ENCODE peak calls at places on chromosome 2, in eight cellular contexts. F is CD8-positive, alpha-beta memory T cell; X is lower lobe of right lung; C is IMR-90; U is transverse colon; B is uterus; D is fibroblast of lung; N is CD8-positive, alpha-beta T cell. O is an unnamed sample. For H3K4me1, the result is how much of the 10 kb centered on the place peaks cover.

GRCh38 chr2:41735446-41735845 is 312.4 kb upstream of the PKDCC start:
- DNase-seq in F (no peak), X (no peak), C (no peak), U (no peak), B (no peak), D (no peak), N (no peak), O (no peak)

GRCh38 chr2:108936076-108936867 is 52.7 kb downstream of the EDAR start:
- DNase-seq in F (no peak), X (no peak), C (no peak), U (no peak), B (no peak), D (no peak), N (no peak), O (no peak)

GRCh38 chr2:144938308-144938709 is 418.4 kb upstream of the ZEB2 start:
- DNase-seq in F (no peak), X (no peak), C (peak), U (no peak), B (no peak), D (peak), N (no peak), O (no peak)

GRCh38 chr2:85744771-85745601 is 8.8 kb upstream of the ATOH8 start:
- DNase-seq in F (no peak), X (no peak), C (peak), U (peak), B (peak), D (peak), N (no peak), O (peak)

GRCh38 chr2:208929489-208929864 is 494.4 kb upstream of the MAP2 start:
- DNase-seq in F (no peak), X (no peak), C (no peak), U (no peak), B (no peak), D (no peak), N (no peak), O (no peak)

GRCh38 chr2:172079838-172080640 is 5.3 kb upstream of the DLX1 start:
- DNase-seq in F (peak), X (no peak), C (peak), U (no peak), B (no peak), D (no peak), N (no peak), O (peak)

GRCh38 chr2:201515573-201516246 is 64.2 kb downstream of the STRADB start:
- DNase-seq in F (no peak), X (no peak), C (no peak), U (no peak), B (no peak), D (no peak), N (no peak), O (no peak)

GRCh38 chr2:223711596-223712326 is 109.6 kb upstream of the SCG2 start:
- DNase-seq in F (no peak), X (no peak), C (no peak), U (no peak), B (no peak), D (no peak), N (no peak), O (no peak)

GRCh38 chr2:66682476-66682875 is 247.6 kb downstream of the MEIS1 start:
- DNase-seq in F (no peak), X (no peak), C (no peak), U (no peak), B (no peak), D (no peak), N (no peak), O (no peak)

GRCh38 chr2:96534701-96535181 is 1.8 kb upstream of the ARID5A start:
- DNase-seq in F (no peak), X (no peak), C (no peak), U (no peak), B (no peak), D (no peak), N (no peak), O (no peak)

GRCh38 chr2:150621800-150622199 is 134.3 kb upstream of the RND3 start:
- DNase-seq in F (no peak), X (no peak), C (peak), U (no peak), B (no peak), D (peak), N (no peak), O (no peak)

GRCh38 chr2:102313025-102313424 is 1.7 kb downstream of the IL1RL1 start:
- DNase-seq in F (no peak), X (no peak), C (peak), U (no peak), B (no peak), D (peak), N (no peak), O (no peak)

GRCh38 chr2:43059183-43059897 is 167.1 kb downstream of the ZFP36L2 start:
- DNase-seq in F (peak), X (no peak), C (peak), U (peak), B (peak), D (peak), N (peak), O (peak)

GRCh38 chr2:188318161-188318749 is 26.6 kb downstream of the GULP1 start:
- DNase-seq in F (no peak), X (no peak), C (no peak), U (no peak), B (no peak), D (no peak), N (no peak), O (no peak)

GRCh38 chr2:54680397-54681032 is 42.9 kb upstream of the EML6 start:
- DNase-seq in F (no peak), X (no peak), C (peak), U (no peak), B (no peak), D (no peak), N (no peak), O (no peak)

GRCh38 chr2:178477443-178478099 is 829 bp downstream of the FKBP7 start:
- DNase-seq in F (no peak), X (no peak), C (no peak), U (no peak), B (no peak), D (no peak), N (no peak), O (no peak)

GRCh38 chr2:54609241-54609640 is 114.2 kb upstream of the EML6 start:
- DNase-seq in F (no peak), X (no peak), C (no peak), U (no peak), B (no peak), D (no peak), N (no peak), O (no peak)

GRCh38 chr2:81324046-81324445 is 1019.5 kb upstream of the LRRTM1 start:
- DNase-seq in F (no peak), X (no peak), C (no peak), U (no peak), B (no peak), D (peak), N (no peak), O (no peak)

GRCh38 chr2:83802604-83803003 is 656.5 kb downstream of the SUCLG1 start:
- DNase-seq in F (no peak), X (no peak), C (no peak), U (no peak), B (no peak), D (no peak), N (no peak), O (no peak)

GRCh38 chr2:134988994-134989605 is 58.1 kb downstream of the MAP3K19 start:
- DNase-seq in F (peak), X (no peak), C (peak), U (no peak), B (no peak), D (peak), N (no peak), O (no peak)

GRCh38 chr2:152598975-152599724 is 118.1 kb downstream of the PRPF40A start:
- DNase-seq in F (no peak), X (no peak), C (peak), U (no peak), B (no peak), D (no peak), N (no peak), O (no peak)

GRCh38 chr2:187655001-187655400 is 100.8 kb upstream of the TFPI start:
- DNase-seq in F (no peak), X (no peak), C (no peak), U (no peak), B (no peak), D (no peak), N (no peak), O (peak)

GRCh38 chr2:135817946-135818345 is 19.0 kb downstream of the LCT start:
- DNase-seq in F (no peak), X (no peak), C (no peak), U (no peak), B (no peak), D (no peak), N (no peak), O (no peak)

GRCh38 chr2:19045151-19045550 is 313.3 kb downstream of the OSR1 start:
- DNase-seq in F (no peak), X (no peak), C (no peak), U (no peak), B (no peak), D (no peak), N (no peak), O (no peak)

GRCh38 chr2:17799301-17800126 is 16.7 kb upstream of the MSGN1 start:
- DNase-seq in F (no peak), X (no peak), C (no peak), U (no peak), B (no peak), D (no peak), N (no peak), O (no peak)

GRCh38 chr2:191740016-191740419 is 62.1 kb downstream of the NABP1 start:
- DNase-seq in F (peak), X (no peak), C (no peak), U (no peak), B (no peak), D (no peak), N (peak), O (no peak)

GRCh38 chr2:201275991-201276390 is 15.7 kb downstream of the CASP8 start:
- DNase-seq in F (no peak), X (no peak), C (no peak), U (no peak), B (no peak), D (no peak), N (no peak), O (no peak)

GRCh38 chr2:52539026-52539964 is 1228.3 kb upstream of the CHAC2 start:
- DNase-seq in F (no peak), X (no peak), C (peak), U (no peak), B (no peak), D (peak), N (no peak), O (no peak)

GRCh38 chr2:3349211-3349693 is 28.4 kb downstream of the EIPR1 start:
- DNase-seq in F (no peak), X (no peak), C (peak), U (no peak), B (no peak), D (no peak), N (no peak), O (no peak)

GRCh38 chr2:179354739-179355537 is 90.3 kb upstream of the SESTD1 start:
- DNase-seq in F (no peak), X (no peak), C (peak), U (no peak), B (no peak), D (peak), N (no peak), O (no peak)

GRCh38 chr2:100852999-100853908 is 33.3 kb downstream of the NPAS2 start:
- DNase-seq in F (no peak), X (no peak), C (peak), U (no peak), B (no peak), D (peak), N (no peak), O (no peak)

DNA sequence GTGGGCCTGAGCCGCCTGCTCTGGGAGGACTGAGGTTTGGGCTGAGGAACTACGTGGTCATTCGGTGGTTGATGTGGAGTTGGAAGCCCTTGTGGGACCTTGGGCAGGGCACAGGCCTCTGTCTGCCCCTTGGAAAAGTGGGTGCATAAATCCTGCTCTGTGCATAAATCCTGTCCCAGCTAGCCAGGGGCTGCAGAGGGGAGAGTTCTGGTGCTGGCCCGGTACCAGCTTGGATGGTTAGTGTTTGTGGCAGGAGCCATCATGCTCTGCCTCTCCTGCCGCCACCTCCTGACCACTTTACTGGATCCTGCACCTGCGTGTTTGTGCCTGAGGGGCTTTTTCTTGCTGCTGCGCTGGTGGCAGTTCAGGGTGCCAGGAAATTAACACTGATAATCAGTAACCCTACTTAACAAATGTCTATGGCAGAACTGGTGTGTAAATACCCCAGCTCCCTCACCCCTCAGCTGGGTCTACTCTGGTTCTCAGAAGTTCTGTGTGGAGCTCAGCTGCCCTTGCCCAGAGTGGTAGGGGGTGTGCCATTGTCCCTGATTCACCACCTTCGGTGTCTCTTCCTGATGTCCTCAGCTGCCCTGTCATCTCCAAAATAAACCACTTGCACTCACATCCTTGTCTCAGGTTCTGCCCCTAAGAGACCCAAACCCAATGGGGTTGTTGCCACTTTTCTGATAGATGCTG is 156.8 kb downstream of the GLI2 start:
- DNase-seq in F (no peak), X (peak), C (no peak), U (no peak), B (no peak), D (no peak), N (no peak), O (no peak)
- H3K4me1 ChIP-seq in F (under half), X (under half), C (under half), U (under half), B (under half), D (under half), N (under half), O (under half)

GRCh38 chr2:119523959-119524694 is at the start of gene SCTR:
- DNase-seq in F (no peak), X (peak), C (no peak), U (no peak), B (no peak), D (no peak), N (no peak), O (no peak)
- H3K4me3 ChIP-seq in F (no peak), X (peak), C (no peak), U (no peak), B (no peak), D (no peak), N (no peak), O (peak)

GRCh38 chr2:46339200-46339599 is 42.0 kb downstream of the EPAS1 start:
- DNase-seq in F (no peak), X (no peak), C (no peak), U (no peak), B (no peak), D (no peak), N (no peak), O (no peak)
- H3K4me1 ChIP-seq in F (under half), X (half or more), C (under half), U (under half), B (under half), D (under half), N (under half), O (half or more)

DNA sequence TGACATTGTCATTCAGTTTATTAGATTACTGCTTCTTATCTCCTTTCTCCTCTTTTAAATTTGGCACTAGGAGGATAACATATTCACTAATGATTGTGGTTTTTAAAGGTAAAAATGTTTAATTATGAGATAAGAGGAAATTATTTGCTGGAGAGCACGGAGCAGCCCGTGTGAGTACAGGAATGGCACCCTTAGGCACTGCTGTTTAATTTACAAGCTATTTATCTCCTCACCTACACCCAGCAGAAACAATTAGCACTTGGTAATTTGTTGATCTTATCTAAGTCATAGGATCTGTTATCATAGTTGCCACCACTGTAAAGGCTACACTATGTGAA is 87.4 kb upstream of the SP3 start:
- DNase-seq in F (no peak), X (no peak), C (no peak), U (no peak), B (no peak), D (no peak), N (no peak), O (no peak)
- H3K4me3 ChIP-seq in F (no peak), X (no peak), C (no peak), U (no peak), B (no peak), D (no peak), N (no peak), O (no peak)

GRCh38 chr2:88038263-88039105 is 17.1 kb downstream of the KRCC1 start:
- DNase-seq in F (no peak), X (no peak), C (peak), U (no peak), B (no peak), D (peak), N (no peak), O (no peak)

GRCh38 chr2:88042476-88042875 is 13.1 kb downstream of the KRCC1 start:
- DNase-seq in F (no peak), X (no peak), C (no peak), U (no peak), B (no peak), D (no peak), N (no peak), O (no peak)
- H3K4me1 ChIP-seq in F (under half), X (under half), C (under half), U (under half), B (under half), D (under half), N (under half), O (under half)

GRCh38 chr2:217908544-217908943 is 94.3 kb downstream of the TNS1 start:
- DNase-seq in F (no peak), X (no peak), C (no peak), U (no peak), B (peak), D (no peak), N (no peak), O (no peak)
- H3K4me3 ChIP-seq in F (no peak), X (no peak), C (no peak), U (no peak), B (no peak), D (no peak), N (no peak), O (no peak)

GRCh38 chr2:219280682-219281081 is 1.5 kb downstream of the DNAJB2 start:
- DNase-seq in F (no peak), X (no peak), C (no peak), U (no peak), B (no peak), D (no peak), N (no peak), O (no peak)

GRCh38 chr2:219277703-219278654 is 1.2 kb upstream of the DNAJB2 start:
- DNase-seq in F (peak), X (peak), C (peak), U (peak), B (peak), D (peak), N (peak), O (peak)

GRCh38 chr2:219279916-219280516 is 850 bp downstream of the DNAJB2 start:
- DNase-seq in F (no peak), X (no peak), C (no peak), U (no peak), B (no peak), D (no peak), N (no peak), O (no peak)

GRCh38 chr2:219279151-219279915 is at the start of gene DNAJB2:
- DNase-seq in F (peak), X (peak), C (peak), U (peak), B (peak), D (peak), N (peak), O (peak)

DNA sequence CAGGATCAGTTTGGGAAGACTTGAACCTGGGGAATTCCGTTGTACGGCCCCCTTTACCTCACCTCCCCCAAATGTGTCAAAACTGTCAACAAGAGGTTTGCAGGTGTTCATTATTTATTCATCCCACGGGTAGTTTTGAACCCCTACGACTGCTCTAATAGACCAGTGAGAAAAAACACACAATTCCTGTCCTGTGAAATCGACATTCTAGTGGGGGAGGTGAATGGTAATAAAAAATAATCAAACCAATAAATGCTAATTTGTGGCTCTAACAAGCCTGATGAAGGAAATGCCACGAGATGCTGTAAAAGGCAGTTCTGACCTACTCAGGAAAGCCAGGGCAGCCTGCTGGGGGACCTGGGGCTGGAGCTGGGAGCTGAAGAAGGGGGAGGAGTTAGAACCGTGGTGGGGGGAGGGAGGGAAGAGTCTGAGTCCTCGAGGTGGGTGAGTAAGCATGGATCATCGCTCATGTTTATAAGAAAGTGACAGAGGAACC is 463 bp upstream of the DNAJB2 start:
- DNase-seq in F (no peak), X (no peak), C (no peak), U (no peak), B (no peak), D (no peak), N (no peak), O (no peak)
- H3K4me1 ChIP-seq in F (under half), X (under half), C (under half), U (under half), B (under half), D (under half), N (under half), O (under half)

DNA sequence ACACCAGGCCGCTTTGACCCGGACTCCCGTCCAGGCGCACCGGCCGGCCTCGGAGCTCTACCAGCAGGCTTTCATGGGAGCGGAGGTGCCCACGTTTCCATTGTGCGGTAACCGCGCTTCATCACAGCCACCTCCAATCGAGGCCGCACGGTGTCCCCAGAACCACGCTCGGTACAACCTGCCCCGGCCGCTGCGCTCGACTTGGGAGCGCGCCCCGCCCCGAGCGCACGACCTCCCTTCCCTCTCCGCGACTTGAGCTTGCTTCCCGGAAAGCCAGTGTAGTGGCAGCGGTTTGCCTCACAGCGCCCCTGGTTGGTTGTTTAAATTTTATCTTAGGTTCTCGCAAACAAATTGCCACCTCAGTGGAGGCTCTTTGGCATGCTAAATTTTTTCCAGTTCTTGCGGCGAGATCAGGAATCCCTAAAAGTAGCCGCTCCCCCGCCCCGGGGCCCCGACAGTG is 329 bp upstream of the CYP1B1 start:
- DNase-seq in F (no peak), X (peak), C (peak), U (peak), B (peak), D (peak), N (no peak), O (peak)
- H3K4me3 ChIP-seq in F (no peak), X (peak), C (peak), U (peak), B (peak), D (peak), N (no peak), O (peak)

DNA sequence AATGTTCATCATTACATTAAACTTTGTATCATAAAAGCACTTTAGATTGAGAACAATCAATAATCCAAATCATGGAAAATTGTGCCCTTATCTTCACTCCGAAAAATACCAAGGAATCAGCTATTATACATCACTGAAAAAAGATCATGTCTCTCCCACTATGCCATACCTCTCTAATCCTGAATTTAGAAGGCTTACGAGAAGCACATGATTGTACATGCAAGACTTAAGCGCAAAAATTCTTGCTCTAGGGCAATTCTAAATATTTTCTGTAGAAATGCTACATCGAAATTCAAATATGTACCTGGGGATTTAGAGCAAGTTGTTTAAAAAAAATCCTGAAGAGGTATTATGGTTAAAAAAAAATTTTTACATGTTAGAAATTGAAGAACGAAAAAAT is 1.3 kb downstream of the CYTIP start:
- DNase-seq in F (no peak), X (no peak), C (no peak), U (no peak), B (no peak), D (no peak), N (no peak), O (no peak)
- H3K4me1 ChIP-seq in F (under half), X (under half), C (under half), U (under half), B (under half), D (under half), N (under half), O (under half)

O was measured in right cardiac atrium.